ENCODE peak calls at places on chromosome 14, in seven cellular contexts. Q is HL-60, E is stomach, I is ascending aorta, S is SK-N-SH, L is tibial artery, C is heart left ventricle. W is an unnamed sample.

GRCh38 chr14:51884086-51884927 is 23.9 kb downstream of the GNG2 start:
- DNase-seq in Q (peak), E (no peak), I (no peak), S (peak), L (no peak), C (no peak), W (no peak)

GRCh38 chr14:22689186-22689585 is 45.0 kb upstream of the OR6J1 start:
- DNase-seq in Q (no peak), E (no peak), I (no peak), S (no peak), L (no peak), C (no peak), W (peak)

GRCh38 chr14:100825691-100826331 is at the start of gene MEG3:
- DNase-seq in Q (no peak), E (no peak), I (no peak), S (no peak), L (no peak), C (peak), W (no peak)

GRCh38 chr14:68147331-68147730 is 327.8 kb downstream of the RAD51B start:
- DNase-seq in Q (no peak), E (no peak), I (no peak), S (no peak), L (no peak), C (no peak), W (no peak)

GRCh38 chr14:60323199-60323891 is 74.3 kb downstream of the PPM1A start:
- DNase-seq in Q (no peak), E (no peak), I (no peak), S (peak), L (no peak), C (no peak), W (no peak)

GRCh38 chr14:53683229-53683628 is 273.4 kb downstream of the BMP4 start:
- DNase-seq in Q (no peak), E (no peak), I (no peak), S (no peak), L (no peak), C (no peak), W (no peak)

GRCh38 chr14:22838631-22839041 is 2.3 kb downstream of the MMP14 start:
- DNase-seq in Q (peak), E (no peak), I (peak), S (no peak), L (no peak), C (no peak), W (no peak)

GRCh38 chr14:76773188-76773885 is 12.1 kb downstream of the VASH1 start:
- DNase-seq in Q (peak), E (no peak), I (peak), S (peak), L (peak), C (peak), W (no peak)

GRCh38 chr14:31071151-31071550 is 45.0 kb upstream of the STRN3 start:
- DNase-seq in Q (no peak), E (no peak), I (no peak), S (no peak), L (no peak), C (no peak), W (no peak)

GRCh38 chr14:33493990-33494389 is 456.9 kb downstream of the EGLN3 start:
- DNase-seq in Q (no peak), E (no peak), I (no peak), S (no peak), L (no peak), C (no peak), W (no peak)

GRCh38 chr14:55873229-55873628 is 245.0 kb upstream of the PELI2 start:
- DNase-seq in Q (no peak), E (no peak), I (no peak), S (no peak), L (no peak), C (no peak), W (no peak)

GRCh38 chr14:56676042-56676441 is 96.4 kb downstream of the TMEM260 start:
- DNase-seq in Q (no peak), E (no peak), I (no peak), S (no peak), L (no peak), C (no peak), W (no peak)

GRCh38 chr14:24162083-24162482 is 1.0 kb downstream of the IRF9 start:
- DNase-seq in Q (no peak), E (no peak), I (no peak), S (no peak), L (no peak), C (no peak), W (no peak)

GRCh38 chr14:78071016-78071549 is 99.1 kb upstream of the NRXN3 start:
- DNase-seq in Q (no peak), E (no peak), I (no peak), S (no peak), L (no peak), C (no peak), W (no peak)

GRCh38 chr14:60926002-60926401 is 54.9 kb downstream of the TRMT5 start:
- DNase-seq in Q (no peak), E (no peak), I (no peak), S (no peak), L (no peak), C (no peak), W (no peak)

GRCh38 chr14:95507174-95507573 is 9.3 kb downstream of the SYNE3 start:
- DNase-seq in Q (peak), E (peak), I (peak), S (no peak), L (peak), C (peak), W (no peak)

GRCh38 chr14:68564826-68565760 is 227.8 kb downstream of the ZFP36L1 start:
- DNase-seq in Q (no peak), E (no peak), I (no peak), S (no peak), L (peak), C (peak), W (peak)

GRCh38 chr14:50527970-50528369 is 4.4 kb downstream of the MAP4K5 start:
- DNase-seq in Q (no peak), E (no peak), I (no peak), S (no peak), L (no peak), C (no peak), W (no peak)

GRCh38 chr14:62626416-62626815 is 418.8 kb downstream of the KCNH5 start:
- DNase-seq in Q (no peak), E (no peak), I (no peak), S (no peak), L (no peak), C (no peak), W (no peak)

GRCh38 chr14:68897559-68898160 is 81.4 kb downstream of the ACTN1 start:
- DNase-seq in Q (peak), E (no peak), I (no peak), S (no peak), L (no peak), C (no peak), W (no peak)

GRCh38 chr14:34023824-34024767 is 73.2 kb upstream of the EGLN3 start:
- DNase-seq in Q (no peak), E (no peak), I (no peak), S (peak), L (no peak), C (no peak), W (peak)

GRCh38 chr14:55851961-55852360 is 266.2 kb upstream of the PELI2 start:
- DNase-seq in Q (no peak), E (no peak), I (no peak), S (no peak), L (no peak), C (peak), W (no peak)

GRCh38 chr14:99564256-99564902 is 39.6 kb downstream of the CCDC85C start:
- DNase-seq in Q (no peak), E (peak), I (no peak), S (peak), L (peak), C (peak), W (no peak)

GRCh38 chr14:56720703-56721426 is 89.4 kb downstream of the OTX2 start:
- DNase-seq in Q (no peak), E (no peak), I (no peak), S (no peak), L (no peak), C (no peak), W (no peak)

GRCh38 chr14:20164462-20164861 is 25.8 kb downstream of the OR4N5 start:
- DNase-seq in Q (no peak), E (no peak), I (no peak), S (no peak), L (no peak), C (no peak), W (no peak)

GRCh38 chr14:55071870-55072640 is 20.6 kb downstream of the MAPK1IP1L start:
- DNase-seq in Q (no peak), E (no peak), I (peak), S (no peak), L (no peak), C (peak), W (no peak)

GRCh38 chr14:99316281-99317163 is 44.5 kb upstream of the BCL11B start:
- DNase-seq in Q (no peak), E (peak), I (no peak), S (no peak), L (no peak), C (no peak), W (peak)

GRCh38 chr14:76958975-76959710 is 69.4 kb downstream of the IRF2BPL start:
- DNase-seq in Q (no peak), E (no peak), I (peak), S (peak), L (peak), C (peak), W (no peak)

GRCh38 chr14:95521001-95521400 is 4.6 kb upstream of the SYNE3 start:
- DNase-seq in Q (no peak), E (no peak), I (peak), S (no peak), L (no peak), C (no peak), W (no peak)

GRCh38 chr14:20489093-20489994 is 16.0 kb upstream of the RNASE10 start:
- DNase-seq in Q (peak), E (no peak), I (no peak), S (no peak), L (no peak), C (no peak), W (peak)

GRCh38 chr14:37746140-37746832 is 150.9 kb downstream of the TTC6 start:
- DNase-seq in Q (no peak), E (no peak), I (no peak), S (no peak), L (no peak), C (no peak), W (no peak)

GRCh38 chr14:64673748-64674147 is 30.5 kb upstream of the PLEKHG3 start:
- DNase-seq in Q (peak), E (no peak), I (no peak), S (no peak), L (no peak), C (no peak), W (no peak)

GRCh38 chr14:36505193-36505815 is 14.7 kb downstream of the NKX2-1 start:
- DNase-seq in Q (no peak), E (no peak), I (no peak), S (peak), L (no peak), C (no peak), W (no peak)

GRCh38 chr14:24952851-24953666 is 96.9 kb downstream of the STXBP6 start:
- DNase-seq in Q (no peak), E (no peak), I (no peak), S (peak), L (no peak), C (no peak), W (peak)

GRCh38 chr14:90759370-90760054 is 56.7 kb downstream of the TTC7B start:
- DNase-seq in Q (no peak), E (peak), I (peak), S (no peak), L (no peak), C (peak), W (no peak)
- H3K4me3 ChIP-seq in Q (no peak), E (peak), I (no peak), S (no peak), L (peak), C (peak), W (no peak)

DNA sequence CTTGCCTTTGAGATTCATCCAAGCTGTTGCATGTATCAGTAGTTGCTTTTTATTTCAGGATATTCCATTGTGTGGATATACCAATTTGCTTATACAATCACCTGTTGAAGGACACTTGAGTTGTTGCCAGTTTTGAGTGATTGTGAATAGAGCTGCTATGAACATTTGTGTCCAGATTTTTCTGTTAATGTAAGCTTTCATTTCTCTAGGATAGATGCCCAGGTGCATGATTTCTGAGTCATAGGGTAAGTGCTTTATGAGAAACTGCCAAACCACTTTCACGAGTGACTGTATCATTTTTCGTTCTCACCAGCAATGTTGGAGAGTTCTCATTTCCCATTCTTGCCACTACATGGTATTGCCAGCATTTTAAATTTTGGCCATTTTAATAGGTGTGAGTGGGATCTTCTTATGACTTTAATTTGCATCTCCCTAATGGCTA is 434.6 kb upstream of the RGS6 start:
- DNase-seq in Q (no peak), E (no peak), I (no peak), S (no peak), L (no peak), C (no peak), W (no peak)
- TF ChIP-seq CTCF in Q (no peak), E (no peak), I (no peak), S (no peak), L (no peak), C (no peak), W (no peak)

GRCh38 chr14:73739174-73739898 is 25.2 kb upstream of the PNMA1 start:
- DNase-seq in Q (no peak), E (no peak), I (no peak), S (no peak), L (no peak), C (no peak), W (no peak)

GRCh38 chr14:73741386-73741875 is 27.2 kb upstream of the PNMA1 start:
- DNase-seq in Q (peak), E (peak), I (peak), S (peak), L (peak), C (peak), W (peak)

GRCh38 chr14:73741876-73742519 is 27.8 kb upstream of the PNMA1 start:
- DNase-seq in Q (peak), E (no peak), I (no peak), S (peak), L (peak), C (peak), W (no peak)

GRCh38 chr14:73739899-73740685 is 25.9 kb upstream of the PNMA1 start:
- DNase-seq in Q (no peak), E (no peak), I (no peak), S (no peak), L (no peak), C (no peak), W (no peak)

DNA sequence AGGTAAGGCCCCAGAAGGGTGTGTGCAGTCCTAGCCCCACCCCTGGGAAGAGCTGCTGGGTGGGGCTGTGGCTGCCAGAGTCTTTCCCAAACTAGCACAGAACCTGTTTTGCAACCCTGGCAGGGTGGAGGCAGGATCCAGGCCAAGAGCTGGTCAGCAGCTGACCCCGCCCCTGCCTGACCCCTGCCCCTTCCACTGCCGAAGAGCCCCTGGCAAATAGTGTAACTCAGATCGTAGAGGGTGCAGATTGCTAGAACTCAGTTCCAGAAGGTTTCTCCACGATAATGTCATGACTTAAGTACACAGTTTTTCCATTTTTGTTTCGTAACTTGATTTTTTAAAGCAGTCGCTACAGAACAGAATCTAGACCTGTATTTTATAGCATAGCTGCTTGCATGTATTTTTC is 26.7 kb upstream of the PNMA1 start:
- DNase-seq in Q (no peak), E (peak), I (no peak), S (peak), L (peak), C (peak), W (peak)
- H3K4me3 ChIP-seq in Q (peak), E (peak), I (peak), S (no peak), L (peak), C (peak), W (peak)

GRCh38 chr14:104329793-104330192 is 191.4 kb downstream of the KIF26A start:
- DNase-seq in Q (no peak), E (no peak), I (no peak), S (no peak), L (no peak), C (no peak), W (no peak)

GRCh38 chr14:104332634-104333270 is 194.4 kb downstream of the KIF26A start:
- DNase-seq in Q (no peak), E (peak), I (no peak), S (no peak), L (no peak), C (no peak), W (no peak)

GRCh38 chr14:104334812-104335161 is 196.4 kb downstream of the KIF26A start:
- DNase-seq in Q (no peak), E (peak), I (no peak), S (no peak), L (no peak), C (no peak), W (no peak)

GRCh38 chr14:104333903-104334811 is 195.8 kb downstream of the KIF26A start:
- DNase-seq in Q (no peak), E (peak), I (peak), S (no peak), L (no peak), C (no peak), W (no peak)

DNA sequence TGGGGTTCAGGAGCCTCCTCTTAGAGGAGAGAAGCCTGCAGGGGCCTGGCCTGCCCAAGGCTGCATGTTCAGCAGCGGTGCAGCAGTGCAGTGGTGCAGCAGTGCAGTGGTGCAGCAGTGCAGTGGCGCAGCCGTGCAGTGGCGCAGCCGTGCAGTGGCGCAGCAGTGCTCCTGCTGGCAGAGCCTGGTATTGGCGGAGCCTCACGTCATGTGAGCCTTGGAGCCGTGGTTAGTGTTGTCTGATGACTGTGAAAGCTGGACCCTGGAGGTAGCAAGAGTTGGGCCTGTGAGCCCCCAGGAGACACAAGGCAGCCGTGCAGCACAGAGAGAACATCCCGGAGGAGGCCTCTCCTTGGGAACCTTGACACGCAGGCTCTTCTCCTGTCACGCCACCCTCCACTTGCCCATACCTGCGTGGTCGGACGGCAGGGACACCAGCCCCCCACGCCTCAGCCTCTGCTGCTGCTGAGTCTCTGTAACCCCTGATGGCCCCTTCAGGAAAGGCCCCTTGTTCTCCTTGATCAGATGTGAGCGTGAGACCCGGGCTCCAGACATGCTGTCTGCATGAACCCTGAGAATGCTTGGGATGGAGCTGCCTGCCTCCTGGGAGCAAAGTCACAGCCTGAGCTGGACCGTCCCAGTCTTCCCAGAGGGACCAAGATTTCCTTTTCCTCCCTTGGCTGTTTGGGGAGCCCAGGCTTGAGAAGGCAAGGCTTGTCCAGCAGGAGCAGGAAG is 193.7 kb downstream of the KIF26A start:
- DNase-seq in Q (no peak), E (peak), I (no peak), S (no peak), L (no peak), C (no peak), W (no peak)
- TF ChIP-seq CTCF in Q (no peak), E (no peak), I (no peak), S (no peak), L (no peak), C (no peak), W (no peak)

GRCh38 chr14:74550071-74550470 is 56.5 kb downstream of the ISCA2 start:
- DNase-seq in Q (no peak), E (no peak), I (no peak), S (no peak), L (no peak), C (peak), W (no peak)

GRCh38 chr14:74551001-74551400 is 57.4 kb downstream of the ISCA2 start:
- DNase-seq in Q (no peak), E (no peak), I (no peak), S (no peak), L (no peak), C (no peak), W (no peak)

GRCh38 chr14:74552623-74553022 is 59.1 kb downstream of the ISCA2 start:
- DNase-seq in Q (no peak), E (peak), I (peak), S (peak), L (peak), C (peak), W (no peak)

GRCh38 chr14:74551431-74551830 is 57.9 kb downstream of the ISCA2 start:
- DNase-seq in Q (no peak), E (no peak), I (no peak), S (no peak), L (no peak), C (no peak), W (no peak)

GRCh38 chr14:74551903-74552371 is 58.4 kb downstream of the ISCA2 start:
- DNase-seq in Q (no peak), E (no peak), I (no peak), S (no peak), L (peak), C (peak), W (no peak)
- H3K4me3 ChIP-seq in Q (no peak), E (no peak), I (no peak), S (no peak), L (peak), C (no peak), W (no peak)

GRCh38 chr14:40417777-40418401 is 985.7 kb upstream of the FBXO33 start:
- DNase-seq in Q (peak), E (peak), I (no peak), S (peak), L (no peak), C (no peak), W (peak)
- TF ChIP-seq CTCF in Q (peak), E (peak), I (no peak), S (peak), L (peak), C (peak), W (peak)

DNA sequence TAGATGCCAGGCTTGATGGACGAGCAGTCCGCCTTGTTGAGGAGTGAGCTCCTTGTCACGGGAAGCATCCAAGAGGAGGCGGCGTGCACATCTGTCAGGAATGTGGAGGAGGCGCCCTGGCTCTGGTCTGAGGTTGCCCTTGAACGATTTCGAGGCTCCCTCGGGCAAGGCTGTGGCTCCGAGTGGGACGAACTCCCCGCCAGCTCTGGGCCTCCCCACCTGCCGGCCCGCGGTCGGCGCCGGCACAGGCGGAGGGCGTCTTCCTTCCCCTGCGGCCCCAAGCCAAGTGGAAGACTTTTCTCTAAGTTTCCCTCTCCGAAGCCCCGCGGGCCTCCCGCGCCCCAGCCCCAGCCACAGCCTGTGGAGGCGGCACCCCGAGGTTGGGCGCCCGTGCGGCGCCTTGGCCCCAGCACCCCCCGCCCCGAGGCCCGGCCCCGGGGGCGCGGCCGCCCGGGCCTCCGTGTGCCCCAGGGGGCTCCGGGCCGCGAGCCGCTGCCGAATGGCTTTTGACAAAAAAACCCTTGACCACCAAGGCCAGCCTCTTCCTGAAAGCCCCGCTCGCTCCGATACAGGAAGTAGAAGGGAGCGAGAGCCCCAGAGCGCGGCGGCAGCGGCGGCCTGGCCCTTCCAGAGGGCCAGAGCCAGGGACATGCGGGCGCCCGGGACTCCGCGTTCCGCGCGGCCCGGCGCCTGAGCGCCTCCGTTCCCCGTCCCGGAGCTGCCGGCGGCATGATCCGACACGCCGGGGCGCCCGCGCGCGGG is at the start of gene RIN3:
- DNase-seq in Q (peak), E (no peak), I (peak), S (peak), L (no peak), C (peak), W (peak)
- H3K4me3 ChIP-seq in Q (peak), E (peak), I (peak), S (peak), L (peak), C (peak), W (peak)

GRCh38 chr14:70087380-70087697 is 101.4 kb downstream of the SLC8A3 start:
- DNase-seq in Q (no peak), E (no peak), I (no peak), S (no peak), L (no peak), C (no peak), W (no peak)
- TF ChIP-seq CTCF in Q (no peak), E (no peak), I (no peak), S (no peak), L (no peak), C (no peak), W (no peak)

W was measured in Caco-2.